ENCODE peak calls at places on chromosomes 16 and 17, in five cellular contexts. One of them, this sample, is unnamed.

GRCh38 chr16:20049831-20050230 is 23.9 kb downstream of the GPR139 start:
- DNase-seq in cardiac muscle cell: no peak
- DNase-seq in ascending aorta: no peak
- DNase-seq in SK-N-SH: no peak
- DNase-seq in left ventricle myocardium inferior: no peak
- DNase-seq in this sample: no peak

GRCh38 chr16:2458887-2459646 is 842 bp upstream of the TEDC2 start:
- DNase-seq in left ventricle myocardium inferior: no peak
- DNase-seq in SK-N-SH: no peak
- DNase-seq in cardiac muscle cell: no peak
- DNase-seq in ascending aorta: no peak
- DNase-seq in this sample: no peak

GRCh38 chr16:67806428-67807147 is at the start of the genes RANBP10 and TSNAXIP1:
- DNase-seq in SK-N-SH: peak; percentile 97
- DNase-seq in left ventricle myocardium inferior: peak; percentile 96
- DNase-seq in ascending aorta: peak; percentile 97
- DNase-seq in cardiac muscle cell: peak; percentile 99
- DNase-seq in this sample: peak; percentile 98

GRCh38 chr16:69329369-69330285 is 761 bp downstream of the PDF start:
- DNase-seq in cardiac muscle cell: no peak
- DNase-seq in ascending aorta: no peak
- DNase-seq in SK-N-SH: peak; percentile 72
- DNase-seq in left ventricle myocardium inferior: no peak
- DNase-seq in this sample: no peak

GRCh38 chr16:87619360-87620200 is 17.3 kb downstream of the JPH3 start:
- DNase-seq in ascending aorta: no peak
- DNase-seq in SK-N-SH: peak; percentile 17
- DNase-seq in left ventricle myocardium inferior: no peak
- DNase-seq in cardiac muscle cell: no peak
- DNase-seq in this sample: no peak

GRCh38 chr17:27384261-27384701 is 72.0 kb upstream of the KSR1 start:
- DNase-seq in SK-N-SH: no peak
- DNase-seq in cardiac muscle cell: peak; percentile 88
- DNase-seq in ascending aorta: peak; percentile 60
- DNase-seq in left ventricle myocardium inferior: peak; percentile 68
- DNase-seq in this sample: no peak

GRCh38 chr17:29883497-29883896 is 46.5 kb downstream of the SSH2 start:
- DNase-seq in cardiac muscle cell: no peak
- DNase-seq in left ventricle myocardium inferior: no peak
- DNase-seq in ascending aorta: no peak
- DNase-seq in SK-N-SH: no peak
- DNase-seq in this sample: no peak

GRCh38 chr16:67538666-67539101 is 10.1 kb downstream of the RIPOR1 start:
- DNase-seq in SK-N-SH: peak; percentile 38
- DNase-seq in ascending aorta: no peak
- DNase-seq in cardiac muscle cell: peak; percentile 90
- DNase-seq in left ventricle myocardium inferior: no peak
- DNase-seq in this sample: no peak

GRCh38 chr17:64024215-64024654 is 3.8 kb upstream of the ICAM2 start:
- DNase-seq in SK-N-SH: no peak
- DNase-seq in cardiac muscle cell: no peak
- DNase-seq in left ventricle myocardium inferior: no peak
- DNase-seq in ascending aorta: no peak
- DNase-seq in this sample: no peak

GRCh38 chr17:64173646-64174045 is 43.7 kb upstream of the ERN1 start:
- DNase-seq in ascending aorta: no peak
- DNase-seq in left ventricle myocardium inferior: no peak
- DNase-seq in cardiac muscle cell: no peak
- DNase-seq in SK-N-SH: no peak
- DNase-seq in this sample: no peak

GRCh38 chr17:13306310-13306962 is 288.6 kb upstream of the ELAC2 start:
- DNase-seq in SK-N-SH: peak; percentile 60
- DNase-seq in cardiac muscle cell: peak; percentile 91
- DNase-seq in ascending aorta: no peak
- DNase-seq in left ventricle myocardium inferior: no peak
- DNase-seq in this sample: peak; percentile 58

DNA sequence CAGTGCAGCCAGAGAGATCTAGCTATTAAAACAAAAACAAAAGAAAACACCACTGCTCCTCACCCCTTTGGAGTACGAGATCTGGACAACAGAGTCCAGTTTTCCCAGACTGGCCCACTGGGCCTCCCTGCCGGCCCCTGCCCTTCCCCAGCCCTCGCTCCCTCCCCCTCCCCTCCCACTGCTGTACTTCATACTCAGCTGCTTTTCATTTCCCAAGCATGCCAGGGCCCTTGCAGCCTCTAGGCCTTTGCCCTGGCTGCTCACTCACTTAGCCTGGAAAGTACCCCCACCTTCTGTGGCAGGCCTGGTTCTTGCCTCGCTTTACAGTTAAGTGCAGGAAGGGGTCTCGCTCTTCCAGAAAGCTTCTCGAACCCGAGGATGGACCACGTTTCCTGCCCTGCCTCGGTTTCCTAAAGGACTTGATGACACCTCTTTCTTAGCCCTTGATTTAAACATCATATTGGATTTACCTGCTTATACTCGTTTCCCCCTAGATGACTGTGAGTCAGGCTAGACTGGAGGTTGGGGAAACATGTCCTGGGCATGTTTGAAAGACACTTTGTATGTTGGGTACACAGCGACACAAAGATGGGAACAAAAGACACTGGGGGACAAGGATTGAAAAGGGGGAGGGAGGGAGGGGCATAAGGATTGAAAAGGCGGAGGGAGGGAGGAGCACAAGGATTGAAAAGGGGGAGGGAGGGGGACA is 30.1 kb downstream of the SDK2 start:
- DNase-seq in SK-N-SH: peak; percentile 89
- DNase-seq in left ventricle myocardium inferior: no peak
- DNase-seq in cardiac muscle cell: no peak
- DNase-seq in ascending aorta: no peak
- DNase-seq in this sample: peak; percentile 34
- H3K4me1 ChIP-seq in SK-N-SH: peaks cover 12% of the 10 kb centered on the region
- H3K4me1 ChIP-seq in left ventricle myocardium inferior: no peaks in the 10 kb centered on the region
- H3K4me1 ChIP-seq in cardiac muscle cell: peaks cover 83% of the 10 kb centered on the region
- H3K4me1 ChIP-seq in ascending aorta: no peaks in the 10 kb centered on the region
- H3K4me1 ChIP-seq in this sample: peaks cover 5% of the 10 kb centered on the region

DNA sequence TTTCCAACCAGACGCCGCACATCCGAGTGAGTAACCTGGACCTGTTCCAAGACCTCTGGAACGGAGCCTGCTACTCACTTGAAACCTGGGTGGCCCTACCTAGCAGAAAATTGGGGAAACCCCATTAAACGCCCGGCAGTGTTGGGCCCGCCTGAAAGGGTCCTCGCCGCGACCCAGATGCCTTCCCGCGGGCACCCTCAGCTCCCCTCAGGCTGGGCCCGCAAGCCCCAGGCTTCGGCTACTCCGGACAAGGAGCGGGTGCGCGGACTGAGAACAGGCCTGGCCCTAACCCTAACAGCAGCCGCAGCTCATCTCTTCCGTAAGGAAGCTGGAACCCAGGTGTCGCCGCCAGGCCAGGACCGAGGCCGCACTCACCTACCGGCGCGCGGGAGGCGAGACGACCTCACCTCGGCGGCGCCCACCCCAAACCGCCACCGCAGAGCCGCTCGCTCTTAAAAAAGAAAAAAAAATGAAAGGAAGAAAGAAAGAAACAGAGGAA is 344 bp downstream of the PSME3IP1 start:
- DNase-seq in left ventricle myocardium inferior: peak; percentile 40
- DNase-seq in ascending aorta: peak; percentile 14
- DNase-seq in cardiac muscle cell: peak; percentile 68
- DNase-seq in SK-N-SH: peak; percentile 61
- DNase-seq in this sample: peak; percentile 62
- TF ChIP-seq CTCF in left ventricle myocardium inferior: no peak
- TF ChIP-seq CTCF in ascending aorta: no peak
- TF ChIP-seq CTCF in cardiac muscle cell: no peak
- TF ChIP-seq CTCF in SK-N-SH: no peak
- TF ChIP-seq CTCF in this sample: no peak

DNA sequence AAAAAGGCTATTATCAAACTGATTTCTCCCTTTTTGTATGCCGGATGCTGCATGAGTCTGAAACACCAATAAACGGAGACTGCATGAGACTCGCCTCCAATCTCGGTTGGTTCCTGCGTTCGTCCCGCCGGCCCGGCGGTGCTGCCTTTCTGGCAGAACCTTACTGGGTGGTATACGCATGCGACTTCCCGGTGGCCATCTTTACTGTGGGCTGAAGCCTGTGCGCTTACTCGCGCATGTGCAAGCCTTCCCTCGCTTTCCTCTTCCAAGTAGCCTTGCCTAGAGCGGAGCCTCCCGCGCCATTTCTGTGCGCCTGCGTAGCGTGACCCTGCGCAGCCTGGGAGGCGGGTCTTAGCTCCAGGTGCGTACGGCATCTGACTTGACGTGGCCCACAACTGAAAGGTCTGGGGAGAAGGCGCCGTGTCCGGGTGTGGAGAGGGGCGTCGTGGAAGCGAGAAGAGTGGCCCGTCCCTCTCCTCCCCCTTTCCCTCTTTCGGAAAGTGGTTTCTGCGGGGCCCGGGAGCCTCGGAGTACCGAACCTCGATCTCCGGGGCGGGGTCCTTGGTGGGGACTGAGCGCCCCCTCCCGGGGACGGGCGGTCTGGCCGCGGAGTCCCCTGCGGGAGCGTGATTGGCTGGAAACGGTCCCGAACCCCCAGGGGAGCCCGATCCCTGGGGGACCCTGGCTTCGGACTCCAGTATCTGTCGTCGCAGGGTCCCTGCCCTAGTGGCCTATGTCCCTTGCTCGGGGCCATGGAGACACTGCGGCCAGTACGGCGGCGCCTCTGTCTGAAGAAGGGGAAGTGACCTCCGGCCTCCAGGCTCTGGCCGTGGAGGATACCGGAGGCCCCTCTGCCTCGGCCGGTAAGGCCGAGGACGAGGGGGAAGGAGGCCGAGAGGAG is at the start of gene PAGR1:
- DNase-seq in ascending aorta: peak; percentile 96
- DNase-seq in cardiac muscle cell: peak; percentile 100
- DNase-seq in left ventricle myocardium inferior: peak; percentile 98
- DNase-seq in SK-N-SH: peak; percentile 93
- DNase-seq in this sample: peak; percentile 98
- H3K4me1 ChIP-seq in ascending aorta: peaks cover 39% of the 10 kb centered on the region
- H3K4me1 ChIP-seq in cardiac muscle cell: peaks cover 12% of the 10 kb centered on the region
- H3K4me1 ChIP-seq in left ventricle myocardium inferior: peaks cover 86% of the 10 kb centered on the region
- H3K4me1 ChIP-seq in SK-N-SH: peaks cover 55% of the 10 kb centered on the region
- H3K4me1 ChIP-seq in this sample: no peaks in the 10 kb centered on the region

DNA sequence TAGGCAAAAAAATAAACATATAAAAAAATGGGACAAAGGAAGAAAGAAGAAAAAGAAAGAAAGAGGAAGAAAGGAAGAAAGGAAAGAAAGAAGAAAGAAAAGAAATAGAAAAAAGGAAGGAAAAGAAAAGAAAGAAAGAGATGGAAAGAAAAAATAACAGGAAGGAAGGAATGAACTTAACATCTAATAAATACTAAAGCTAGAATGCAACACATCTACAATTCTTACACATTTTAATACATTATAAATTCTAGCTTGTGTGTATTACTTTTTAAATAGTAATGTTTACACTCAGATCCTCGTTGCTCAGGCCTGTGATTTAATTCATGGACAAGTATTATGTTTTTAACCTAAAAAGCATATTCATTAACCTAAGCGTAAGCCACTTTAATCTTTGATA is 703.0 kb upstream of the KIF2B start:
- DNase-seq in SK-N-SH: no peak
- DNase-seq in cardiac muscle cell: no peak
- DNase-seq in ascending aorta: no peak
- DNase-seq in left ventricle myocardium inferior: no peak
- DNase-seq in this sample: no peak
- TF ChIP-seq CTCF in SK-N-SH: no peak
- TF ChIP-seq CTCF in cardiac muscle cell: no peak
- TF ChIP-seq CTCF in ascending aorta: no peak
- TF ChIP-seq CTCF in left ventricle myocardium inferior: no peak
- TF ChIP-seq CTCF in this sample: no peak

This sample was measured in BE2C.